ENCODE peak calls at places on chromosomes 16 and 17, in nine cellular contexts. I, E, C, H, D, S, M, V and P are unnamed samples.

GRCh38 chr16:88448461-88449266 is 4.4 kb upstream of the ZFPM1 start:
- DNase-seq in S (no peak), M (no peak), D (no peak), E (no peak), V (no peak), H (no peak), C (no peak), I (no peak), P (no peak)

GRCh38 chr16:27444470-27444869 is 42.5 kb downstream of the IL21R start:
- DNase-seq in E (no peak), V (no peak), M (no peak), D (no peak), I (no peak), H (no peak), S (peak), C (no peak), P (peak)

GRCh38 chr17:62981933-62982332 is 15.9 kb downstream of the TANC2 start:
- DNase-seq in I (no peak), M (no peak), C (no peak), E (no peak), V (no peak), S (no peak), H (no peak), D (peak), P (no peak)

GRCh38 chr16:81266680-81267095 is 28.2 kb downstream of the BCO1 start:
- DNase-seq in H (no peak), I (peak), D (no peak), S (peak), C (no peak), V (peak), M (no peak), E (no peak), P (no peak)

GRCh38 chr17:79045830-79046500 is 22.0 kb downstream of the C1QTNF1 start:
- DNase-seq in D (peak), C (peak), S (peak), V (peak), H (peak), M (peak), I (peak), E (no peak), P (peak)

GRCh38 chr16:4387769-4388168 is 16.1 kb downstream of the VASN start:
- DNase-seq in V (no peak), D (no peak), M (no peak), H (no peak), S (no peak), I (no peak), C (no peak), E (no peak), P (no peak)

GRCh38 chr17:75595284-75595918 is 7.8 kb downstream of the MYO15B start:
- DNase-seq in H (no peak), V (no peak), S (no peak), E (no peak), M (no peak), C (no peak), D (no peak), I (no peak), P (no peak)

GRCh38 chr16:86576591-86577313 is 1.6 kb upstream of the FOXL1 start:
- DNase-seq in S (no peak), E (no peak), V (no peak), I (no peak), M (no peak), D (no peak), C (no peak), H (no peak), P (no peak)

GRCh38 chr16:89484923-89485679 is 5.3 kb downstream of the ANKRD11 start:
- DNase-seq in H (no peak), V (no peak), D (no peak), I (peak), S (peak), M (no peak), C (no peak), E (no peak), P (no peak)

GRCh38 chr16:72787130-72787518 is 260.8 kb downstream of the ZFHX3 start:
- DNase-seq in E (no peak), S (no peak), C (no peak), H (no peak), I (no peak), M (no peak), D (no peak), V (no peak), P (no peak)

GRCh38 chr17:80892900-80893603 is 98.6 kb upstream of the CHMP6 start:
- DNase-seq in M (no peak), D (peak), C (peak), V (no peak), I (no peak), E (no peak), S (peak), H (peak), P (no peak)

GRCh38 chr16:88763502-88764053 is 21.4 kb downstream of the PIEZO1 start:
- DNase-seq in E (no peak), V (no peak), I (no peak), C (no peak), S (no peak), D (no peak), M (no peak), H (no peak), P (peak)

GRCh38 chr17:76077582-76078110 is 1.3 kb upstream of the ZACN start:
- DNase-seq in H (no peak), M (no peak), D (no peak), I (no peak), S (no peak), C (no peak), E (no peak), V (no peak), P (no peak)

GRCh38 chr17:7235693-7236665 is 1.7 kb upstream of the DVL2 start:
- DNase-seq in S (no peak), E (no peak), H (no peak), V (no peak), M (no peak), D (peak), C (no peak), I (no peak), P (no peak)

GRCh38 chr17:6591599-6592158 is 35.3 kb upstream of the PITPNM3 start:
- DNase-seq in V (no peak), C (no peak), M (no peak), S (no peak), E (no peak), D (peak), H (no peak), I (no peak), P (no peak)

GRCh38 chr16:1913327-1914083 is 4.7 kb downstream of the HS3ST6 start:
- DNase-seq in D (no peak), H (no peak), I (peak), E (no peak), C (no peak), S (no peak), V (no peak), M (no peak), P (peak)

GRCh38 chr16:75761111-75761510 is 34.8 kb upstream of the CPHXL start:
- DNase-seq in E (no peak), H (no peak), C (no peak), V (no peak), I (no peak), S (no peak), D (peak), M (no peak), P (no peak)

GRCh38 chr17:12485361-12485911 is 180.3 kb upstream of the MYOCD start:
- DNase-seq in S (no peak), V (no peak), H (no peak), I (no peak), D (peak), M (no peak), C (no peak), E (no peak), P (no peak)

GRCh38 chr16:11180489-11180888 is 75.5 kb downstream of the SOCS1 start:
- DNase-seq in H (no peak), C (no peak), S (no peak), M (no peak), V (no peak), I (no peak), D (no peak), E (no peak), P (peak)

GRCh38 chr17:34709108-34709779 is 129.9 kb downstream of the TMEM132E start:
- DNase-seq in V (no peak), S (no peak), E (no peak), I (no peak), C (no peak), M (no peak), D (no peak), H (no peak), P (no peak)

GRCh38 chr16:75244844-75245758 is 6.3 kb downstream of the BCAR1 start:
- DNase-seq in M (no peak), C (no peak), I (peak), H (no peak), E (no peak), V (no peak), S (no peak), D (peak), P (peak)

GRCh38 chr17:51703364-51704341 is 443.3 kb downstream of the UTP18 start:
- DNase-seq in M (no peak), C (no peak), H (no peak), S (no peak), D (no peak), V (no peak), E (no peak), I (no peak), P (no peak)

GRCh38 chr16:82773018-82773417 is 146.2 kb downstream of the CDH13 start:
- DNase-seq in D (peak), H (no peak), V (no peak), E (no peak), I (no peak), S (no peak), M (no peak), C (no peak), P (no peak)

GRCh38 chr17:77827039-77827438 is 131.5 kb upstream of the TNRC6C start:
- DNase-seq in E (no peak), V (no peak), M (no peak), H (no peak), C (no peak), I (no peak), S (no peak), D (no peak), P (peak)